ENCODE peak calls at places on chromosomes 1 and 21, in four cellular contexts. Q is mammary epithelial cell, X is neural progenitor cell, B is fibroblast of lung. F is an unnamed sample.

GRCh38 chr1:153928245-153928644 is 5.5 kb upstream of the GATAD2B start:
- DNase-seq in Q (no peak), X (no peak), B (no peak), F (no peak)

GRCh38 chr1:150973258-150973825 is 1.3 kb downstream of the CERS2 start:
- DNase-seq in Q (no peak), X (peak), B (peak), F (no peak)

GRCh38 chr1:209651148-209651547 is 1.1 kb downstream of the LAMB3 start:
- DNase-seq in Q (peak), X (no peak), B (peak), F (no peak)

GRCh38 chr1:201906336-201906735 is 17.6 kb downstream of the SHISA4 start:
- DNase-seq in Q (no peak), X (no peak), B (no peak), F (no peak)

GRCh38 chr1:80447533-80447932 is 1353.2 kb upstream of the ADGRL2 start:
- DNase-seq in Q (no peak), X (no peak), B (peak), F (no peak)

GRCh38 chr21:14435423-14435822 is 52.5 kb upstream of the HSPA13 start:
- DNase-seq in Q (no peak), X (no peak), B (no peak), F (no peak)

GRCh38 chr1:234954613-234955012 is 174.0 kb downstream of the TOMM20 start:
- DNase-seq in Q (no peak), X (no peak), B (no peak), F (no peak)

GRCh38 chr1:111585461-111586100 is 34.0 kb upstream of the RAP1A start:
- DNase-seq in Q (no peak), X (no peak), B (no peak), F (no peak)

GRCh38 chr1:46519209-46519608 is 29.6 kb downstream of the DMBX1 start:
- DNase-seq in Q (no peak), X (no peak), B (peak), F (peak)

GRCh38 chr1:25615563-25616079 is 970 bp upstream of the MAN1C1 start:
- DNase-seq in Q (no peak), X (no peak), B (no peak), F (no peak)

GRCh38 chr1:56484695-56485094 is 94.7 kb downstream of the PLPP3 start:
- DNase-seq in Q (peak), X (no peak), B (peak), F (no peak)

GRCh38 chr1:43547538-43548072 is 16.9 kb downstream of the PTPRF start:
- DNase-seq in Q (no peak), X (peak), B (no peak), F (no peak)

GRCh38 chr1:185926562-185926961 is 192.4 kb downstream of the HMCN1 start:
- DNase-seq in Q (no peak), X (no peak), B (no peak), F (peak)
- H3K27ac ChIP-seq in Q (no peak), X (no peak), B (no peak), F (peak)

GRCh38 chr1:21325231-21325718 is 35.0 kb upstream of the ECE1 start:
- DNase-seq in Q (peak), X (no peak), B (no peak), F (no peak)

GRCh38 chr1:21324368-21325137 is 34.3 kb upstream of the ECE1 start:
- DNase-seq in Q (peak), X (no peak), B (peak), F (peak)

GRCh38 chr1:21327566-21328323 is 37.5 kb upstream of the ECE1 start:
- DNase-seq in Q (no peak), X (no peak), B (no peak), F (no peak)

GRCh38 chr1:21325731-21326387 is 35.6 kb upstream of the ECE1 start:
- DNase-seq in Q (no peak), X (no peak), B (no peak), F (no peak)

DNA sequence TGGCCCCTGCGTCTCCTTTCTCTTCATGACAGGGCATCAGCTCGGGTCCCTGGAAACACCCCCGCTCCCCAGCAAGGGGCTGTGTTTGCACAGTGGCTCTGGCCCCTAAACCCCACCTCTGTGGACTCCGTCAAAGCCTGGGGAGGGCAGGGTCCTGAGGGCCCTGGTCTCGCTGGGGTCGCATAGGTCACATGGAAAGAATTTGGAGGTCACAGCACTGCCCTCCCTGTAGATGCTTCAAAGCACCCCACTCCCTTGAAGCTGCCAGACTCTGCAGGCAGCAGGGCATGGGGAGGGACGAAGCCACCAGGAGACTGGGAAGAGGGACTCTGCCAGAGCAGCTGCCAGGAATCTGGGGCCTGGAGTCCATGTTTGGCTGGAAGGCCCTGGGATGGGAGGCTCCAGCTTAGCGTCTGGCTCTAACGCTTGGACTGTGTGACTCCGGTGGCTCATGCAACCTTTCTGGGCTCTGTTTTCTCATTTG is 36.6 kb upstream of the ECE1 start:
- DNase-seq in Q (no peak), X (peak), B (no peak), F (no peak)
- H3K27ac ChIP-seq in Q (no peak), X (no peak), B (peak), F (no peak)

DNA sequence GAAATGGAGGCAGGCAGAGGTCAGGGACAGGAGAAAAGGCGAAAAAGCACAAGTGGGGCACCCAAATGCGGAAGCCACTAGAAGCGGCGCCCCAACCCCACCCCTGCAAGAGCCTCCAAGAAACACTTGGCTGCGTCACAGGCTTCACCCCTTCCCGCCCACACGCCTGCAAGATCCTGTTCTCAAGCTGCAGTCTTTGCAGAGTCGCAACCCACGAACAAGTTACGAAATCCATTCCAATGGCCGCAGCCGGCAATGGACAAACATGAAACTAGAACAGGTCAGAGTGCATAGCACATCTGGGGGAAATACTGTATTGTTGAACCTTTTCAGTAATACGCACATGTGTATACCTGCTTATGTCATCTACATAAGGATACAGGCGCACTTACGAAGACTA is 103.6 kb downstream of the PSMG1 start:
- DNase-seq in Q (no peak), X (no peak), B (peak), F (no peak)
- H3K27ac ChIP-seq in Q (no peak), X (no peak), B (no peak), F (no peak)

GRCh38 chr21:31654340-31654739 is 5.2 kb upstream of the SOD1 start:
- DNase-seq in Q (no peak), X (no peak), B (no peak), F (no peak)
- H3K27ac ChIP-seq in Q (no peak), X (no peak), B (no peak), F (no peak)

DNA sequence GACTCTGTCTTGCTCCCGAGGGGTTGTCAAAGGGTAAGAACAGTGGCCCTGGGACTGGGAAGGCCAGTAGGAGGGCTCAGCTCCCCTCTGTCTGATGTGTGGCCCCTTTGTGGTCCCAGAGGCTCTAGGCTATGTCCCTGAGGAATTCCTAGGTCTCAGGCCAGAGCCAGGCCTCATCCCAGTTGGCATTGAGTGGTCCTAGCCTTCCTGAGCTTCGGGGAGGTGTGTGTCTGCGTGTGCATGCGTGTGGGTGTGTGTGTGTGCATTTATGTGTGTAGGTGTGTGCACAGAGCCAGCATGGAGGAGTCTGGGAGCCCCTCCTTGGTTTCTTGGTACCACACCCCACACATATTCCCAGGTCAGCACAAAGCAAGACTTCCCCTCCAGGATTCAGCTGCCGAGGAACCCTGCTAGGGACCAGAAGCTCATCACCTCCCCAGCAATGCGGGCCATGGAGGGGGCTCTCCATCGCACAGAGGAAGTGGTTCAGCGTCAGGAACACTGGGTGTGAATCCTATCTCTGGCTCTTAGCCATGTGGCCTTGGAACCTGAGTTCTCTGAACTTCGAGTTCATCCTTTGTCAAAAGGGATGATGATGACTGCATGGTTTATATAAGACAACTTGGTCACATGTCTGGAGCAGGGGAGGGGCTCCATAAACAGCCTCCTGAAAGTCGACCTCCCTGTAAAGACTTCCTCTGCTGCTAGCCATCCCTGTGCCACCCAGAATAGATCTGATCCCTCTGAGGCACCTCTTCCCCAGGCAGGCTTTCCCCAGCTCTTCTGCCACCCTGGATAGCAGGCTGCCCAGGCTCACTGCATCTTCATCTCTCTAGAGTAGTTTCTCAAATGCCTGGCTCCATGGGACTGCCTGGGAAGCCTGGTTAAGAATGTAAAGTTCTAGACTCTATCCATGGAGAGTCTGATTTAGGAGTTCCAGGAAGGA is 8.3 kb upstream of the EPS8L3 start:
- DNase-seq in Q (no peak), X (no peak), B (no peak), F (no peak)
- H3K27ac ChIP-seq in Q (no peak), X (no peak), B (no peak), F (no peak)

GRCh38 chr21:45192332-45192731 is 95.4 kb downstream of the POFUT2 start:
- DNase-seq in Q (no peak), X (peak), B (no peak), F (no peak)
- H3K27ac ChIP-seq in Q (no peak), X (no peak), B (no peak), F (no peak)